ENCODE peak calls at places on chromosomes 12 and 14, in nine cellular contexts. R is AG04450, Z is uterus, O is brain microvascular endothelial cell, S is mammary epithelial cell, Q is IMR-90, M is stomach, E is tibial nerve, U is left ventricle myocardium inferior. A is an unnamed sample.
A peak's percentile ranks its signal among the peaks of the same experiment; 100 is the strongest.

GRCh38 chr12:120404271-120404670 is 33.6 kb upstream of the COX6A1 start:
- DNase-seq in S (no peak), U (no peak), E (no peak), M (no peak), R (no peak), O (no peak), Q (no peak), Z (no peak), A (no peak)

GRCh38 chr12:72293701-72294100 is 21.5 kb downstream of the TRHDE start:
- DNase-seq in Z (no peak), S (no peak), R (no peak), O (no peak), U (no peak), Q (no peak), M (no peak), E (no peak), A (no peak)

GRCh38 chr12:10018390-10018789 is 8.0 kb downstream of the CLEC12B start:
- DNase-seq in O (no peak), U (no peak), S (no peak), E (no peak), Q (peak; percentile 60), Z (no peak), M (no peak), R (peak; percentile 13), A (no peak)

GRCh38 chr14:42420071-42420470 is 813.4 kb downstream of the LRFN5 start:
- DNase-seq in U (no peak), E (no peak), O (no peak), M (no peak), Q (no peak), S (no peak), Z (no peak), R (no peak), A (no peak)

GRCh38 chr12:50862316-50862715 is 19.6 kb downstream of the TMPRSS12 start:
- DNase-seq in R (no peak), Z (no peak), U (no peak), M (no peak), Q (peak; percentile 77), S (peak; percentile 55), E (no peak), O (peak; percentile 16), A (no peak)

GRCh38 chr12:109820921-109821381 is 12.2 kb downstream of the TRPV4 start:
- DNase-seq in R (no peak), Q (no peak), Z (no peak), M (no peak), S (peak; percentile 91), E (no peak), U (no peak), O (no peak), A (no peak)

GRCh38 chr12:117043598-117043901 is 55.7 kb downstream of the TESC start:
- DNase-seq in Z (no peak), R (no peak), Q (no peak), E (no peak), S (no peak), M (no peak), U (no peak), O (no peak), A (no peak)

GRCh38 chr12:79194595-79194994 is 330.0 kb downstream of the SYT1 start:
- DNase-seq in R (no peak), M (no peak), E (no peak), O (no peak), U (no peak), S (peak; percentile 15), Q (peak; percentile 30), Z (no peak), A (no peak)

GRCh38 chr14:51396222-51396815 is 156.3 kb downstream of the TMX1 start:
- DNase-seq in Q (peak; percentile 98), O (peak; percentile 95), S (peak; percentile 93), R (peak; percentile 91), E (no peak), U (no peak), M (no peak), Z (peak; percentile 63), A (no peak)

GRCh38 chr14:90568405-90568804 is 171.6 kb downstream of the CALM1 start:
- DNase-seq in M (no peak), O (no peak), R (no peak), Q (no peak), S (no peak), U (no peak), Z (no peak), E (no peak), A (no peak)

GRCh38 chr14:57371013-57371412 is 19.4 kb upstream of the NAA30 start:
- DNase-seq in U (no peak), R (no peak), Z (no peak), M (no peak), E (no peak), O (no peak), S (no peak), Q (no peak), A (no peak)

GRCh38 chr14:69300601-69301221 is 40.8 kb downstream of the GALNT16 start:
- DNase-seq in R (no peak), O (no peak), U (no peak), E (no peak), M (no peak), Z (no peak), Q (no peak), S (no peak), A (no peak)

GRCh38 chr14:69303086-69303485 is 43.1 kb downstream of the GALNT16 start:
- DNase-seq in Z (no peak), O (no peak), U (no peak), M (no peak), Q (no peak), E (no peak), S (no peak), R (no peak), A (no peak)

GRCh38 chr14:69298131-69299071 is 38.4 kb downstream of the GALNT16 start:
- DNase-seq in O (no peak), Z (no peak), Q (no peak), S (no peak), U (no peak), M (no peak), R (no peak), E (no peak), A (no peak)

GRCh38 chr14:69299286-69300035 is 39.5 kb downstream of the GALNT16 start:
- DNase-seq in Z (no peak), S (no peak), E (no peak), R (no peak), M (no peak), O (no peak), Q (no peak), U (no peak), A (no peak)
- TF ChIP-seq CTCF in Z (no peak), S (peak; percentile 38), E (no peak), R (peak; percentile 32), M (no peak), O (peak; percentile 62), Q (peak; percentile 16), U (no peak), A (no peak)

GRCh38 chr12:131380961-131381705 is 329.8 kb upstream of the SFSWAP start:
- DNase-seq in R (no peak), O (no peak), U (no peak), Q (no peak), S (no peak), M (no peak), E (no peak), Z (no peak), A (no peak)
- H3K4me3 ChIP-seq in R (no peak overlapping the region), O (no peak overlapping the region), U (no peak overlapping the region), Q (no peak overlapping the region), S (no peak overlapping the region), M (no peak overlapping the region), E (no peak overlapping the region), Z (no peak overlapping the region), A (no peak overlapping the region)

GRCh38 chr14:36521598-36522345 is 1.7 kb upstream of the NKX2-1 start:
- DNase-seq in R (no peak), Q (no peak), U (no peak), Z (no peak), M (no peak), S (no peak), O (no peak), E (no peak), A (no peak)

GRCh38 chr14:36522347-36522971 is 2.4 kb upstream of the NKX2-1 start:
- DNase-seq in E (no peak), S (no peak), Z (no peak), U (no peak), O (no peak), R (no peak), M (no peak), Q (no peak), A (no peak)

GRCh38 chr14:36524220-36524837 is 4.3 kb upstream of the NKX2-1 start:
- DNase-seq in E (no peak), R (no peak), S (no peak), O (no peak), Q (no peak), Z (no peak), M (no peak), U (no peak), A (no peak)

GRCh38 chr14:36524874-36525745 is 5.1 kb upstream of the NKX2-1 start:
- DNase-seq in Q (no peak), M (no peak), U (no peak), O (no peak), S (no peak), Z (no peak), R (no peak), E (no peak), A (peak; percentile 71)

DNA sequence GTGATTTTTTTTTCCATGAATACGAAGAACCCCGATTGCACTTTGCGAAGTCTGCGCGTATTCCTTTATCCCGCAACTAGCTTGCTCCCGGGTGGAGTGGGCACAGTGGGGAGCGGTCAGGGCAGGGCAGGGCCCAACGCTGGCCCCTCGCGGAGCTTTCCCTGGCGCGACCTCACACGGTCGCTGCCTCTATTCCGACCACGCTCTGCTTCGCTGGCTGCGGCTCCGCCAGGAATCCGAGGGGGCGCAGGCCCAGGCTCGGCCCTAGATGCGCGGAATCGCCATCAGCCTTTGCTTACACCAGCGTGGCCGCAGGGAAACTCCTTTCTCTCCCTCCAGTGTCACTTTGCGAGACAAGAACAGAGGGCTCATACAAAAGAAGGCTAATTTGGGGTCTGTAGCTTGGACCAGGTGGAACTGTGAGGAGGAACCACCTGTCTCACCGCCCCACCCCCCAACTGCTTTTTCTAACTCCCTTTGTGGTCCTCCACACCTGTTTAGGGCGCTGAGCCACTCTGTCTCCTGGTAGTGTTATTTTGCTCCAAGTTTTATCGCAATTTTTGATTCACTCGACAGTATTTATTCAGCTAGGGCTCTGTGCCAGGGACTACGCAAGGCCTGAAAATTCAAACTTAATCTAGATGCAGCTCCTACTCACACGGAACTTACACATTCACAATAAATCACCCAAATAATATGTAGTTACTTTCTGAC is 3.1 kb upstream of the NKX2-1 start:
- DNase-seq in S (no peak), Q (no peak), M (no peak), E (no peak), R (no peak), Z (no peak), O (no peak), U (no peak), A (no peak)
- H3K27me3 ChIP-seq in S (peaks cover 78% of the 10 kb centered on the region), Q (peaks cover 89% of the 10 kb centered on the region), M (peaks cover 46% of the 10 kb centered on the region), E (peaks cover 4% of the 10 kb centered on the region), R (peaks cover 85% of the 10 kb centered on the region), Z (peaks cover 66% of the 10 kb centered on the region), O (peaks cover 84% of the 10 kb centered on the region), U (peaks cover 100% of the 10 kb centered on the region), A (peaks cover 100% of the 10 kb centered on the region)

DNA sequence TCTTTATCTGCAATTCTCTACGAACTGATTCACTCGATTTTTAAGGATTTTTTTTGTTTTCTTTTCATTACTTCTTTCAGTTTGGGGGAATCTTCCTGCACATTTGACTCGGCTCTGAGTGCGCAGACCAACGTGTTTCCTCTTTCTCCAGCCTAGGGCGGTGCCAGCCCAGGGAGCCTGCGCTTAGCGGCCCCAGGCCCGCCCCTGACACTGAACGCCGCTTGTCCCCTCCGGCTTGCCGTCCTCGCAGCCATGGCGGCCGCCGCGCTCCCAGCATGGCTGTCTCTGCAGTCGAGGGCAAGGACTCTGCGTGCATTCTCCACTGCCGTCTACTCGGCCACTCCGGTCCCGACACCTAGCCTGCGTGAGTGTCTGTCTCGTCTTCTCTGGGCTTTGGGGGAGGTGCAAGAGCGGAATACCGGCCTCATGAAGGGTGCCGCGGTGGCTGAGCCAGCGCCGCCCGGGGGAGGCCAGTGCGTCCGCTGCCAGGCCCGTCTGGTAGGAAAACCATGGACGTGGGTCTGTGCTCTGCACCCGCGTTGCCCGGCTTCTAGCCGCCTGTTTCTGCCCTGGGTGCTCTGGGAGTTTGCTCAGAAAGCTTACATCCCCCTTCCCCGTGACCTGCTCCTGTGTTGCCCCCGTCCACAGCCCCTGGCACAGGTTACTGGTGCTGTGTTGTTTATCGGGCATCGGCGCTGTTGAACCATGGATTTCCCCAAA is at the start of gene MRPS35:
- DNase-seq in E (peak; percentile 84), S (peak; percentile 91), U (peak; percentile 94), O (peak; percentile 92), Q (peak; percentile 94), R (peak; percentile 79), M (peak; percentile 92), Z (peak; percentile 89), A (peak; percentile 95)
- TF ChIP-seq CTCF in E (no peak), S (no peak), U (no peak), O (peak; percentile 17), Q (no peak), R (no peak), M (no peak), Z (no peak), A (peak; percentile 9)

A was measured in hepatocyte.